ENCODE peak calls at places on chromosomes 7 and 10, in nine cellular contexts. One of them, this sample, is unnamed.

GRCh38 chr7:30159153-30159552 is 24.4 kb downstream of the MTURN start:
- DNase-seq in tibial artery: no peak
- DNase-seq in BJ: no peak
- DNase-seq in transverse colon: peak; percentile 48
- DNase-seq in brain microvascular endothelial cell: no peak
- DNase-seq in CD8-positive, alpha-beta memory T cell: no peak
- DNase-seq in lower leg skin: no peak
- DNase-seq in foreskin fibroblast: no peak
- DNase-seq in sigmoid colon: no peak
- DNase-seq in this sample: no peak

GRCh38 chr10:76305930-76306612 is 874.6 kb downstream of the LRMDA start:
- DNase-seq in tibial artery: no peak
- DNase-seq in lower leg skin: no peak
- DNase-seq in brain microvascular endothelial cell: no peak
- DNase-seq in CD8-positive, alpha-beta memory T cell: no peak
- DNase-seq in foreskin fibroblast: no peak
- DNase-seq in BJ: no peak
- DNase-seq in sigmoid colon: no peak
- DNase-seq in transverse colon: no peak
- DNase-seq in this sample: no peak

GRCh38 chr7:40219917-40220316 is 85.1 kb downstream of the SUGCT start:
- DNase-seq in sigmoid colon: no peak
- DNase-seq in foreskin fibroblast: peak; percentile 46
- DNase-seq in CD8-positive, alpha-beta memory T cell: no peak
- DNase-seq in transverse colon: no peak
- DNase-seq in tibial artery: no peak
- DNase-seq in brain microvascular endothelial cell: peak; percentile 57
- DNase-seq in lower leg skin: no peak
- DNase-seq in BJ: peak; percentile 70
- DNase-seq in this sample: peak; percentile 75

GRCh38 chr7:99275496-99275895 is 2.9 kb downstream of the MYH16 start:
- DNase-seq in sigmoid colon: no peak
- DNase-seq in brain microvascular endothelial cell: no peak
- DNase-seq in CD8-positive, alpha-beta memory T cell: no peak
- DNase-seq in tibial artery: no peak
- DNase-seq in transverse colon: no peak
- DNase-seq in foreskin fibroblast: no peak
- DNase-seq in BJ: no peak
- DNase-seq in lower leg skin: no peak
- DNase-seq in this sample: no peak

GRCh38 chr10:43188702-43189101 is 50.5 kb downstream of the CSGALNACT2 start:
- DNase-seq in sigmoid colon: no peak
- DNase-seq in BJ: no peak
- DNase-seq in foreskin fibroblast: peak; percentile 31
- DNase-seq in brain microvascular endothelial cell: no peak
- DNase-seq in lower leg skin: no peak
- DNase-seq in CD8-positive, alpha-beta memory T cell: no peak
- DNase-seq in transverse colon: no peak
- DNase-seq in tibial artery: no peak
- DNase-seq in this sample: peak; percentile 91

GRCh38 chr10:45044290-45044689 is 43.6 kb downstream of the ZNF22 start:
- DNase-seq in lower leg skin: no peak
- DNase-seq in sigmoid colon: no peak
- DNase-seq in transverse colon: no peak
- DNase-seq in brain microvascular endothelial cell: no peak
- DNase-seq in BJ: no peak
- DNase-seq in CD8-positive, alpha-beta memory T cell: no peak
- DNase-seq in tibial artery: no peak
- DNase-seq in foreskin fibroblast: no peak
- DNase-seq in this sample: no peak

GRCh38 chr7:4707134-4707651 is 25.1 kb downstream of the FOXK1 start:
- DNase-seq in brain microvascular endothelial cell: no peak
- DNase-seq in transverse colon: no peak
- DNase-seq in sigmoid colon: no peak
- DNase-seq in lower leg skin: no peak
- DNase-seq in BJ: no peak
- DNase-seq in tibial artery: no peak
- DNase-seq in CD8-positive, alpha-beta memory T cell: no peak
- DNase-seq in foreskin fibroblast: no peak
- DNase-seq in this sample: no peak

GRCh38 chr10:118798186-118798811 is 43.5 kb upstream of the CACUL1 start:
- DNase-seq in BJ: no peak
- DNase-seq in tibial artery: peak; percentile 16
- DNase-seq in transverse colon: no peak
- DNase-seq in CD8-positive, alpha-beta memory T cell: no peak
- DNase-seq in sigmoid colon: no peak
- DNase-seq in lower leg skin: peak; percentile 18
- DNase-seq in brain microvascular endothelial cell: peak; percentile 63
- DNase-seq in foreskin fibroblast: peak; percentile 14
- DNase-seq in this sample: peak; percentile 37

GRCh38 chr10:123995461-123996131 is 97.8 kb downstream of the CHST15 start:
- DNase-seq in foreskin fibroblast: peak; percentile 86
- DNase-seq in transverse colon: peak; percentile 58
- DNase-seq in tibial artery: peak; percentile 73
- DNase-seq in sigmoid colon: peak; percentile 88
- DNase-seq in lower leg skin: no peak
- DNase-seq in BJ: peak; percentile 80
- DNase-seq in CD8-positive, alpha-beta memory T cell: no peak
- DNase-seq in brain microvascular endothelial cell: peak; percentile 88
- DNase-seq in this sample: peak; percentile 87

GRCh38 chr7:151168022-151168786 is 710 bp upstream of the GBX1 start:
- DNase-seq in brain microvascular endothelial cell: no peak
- DNase-seq in transverse colon: peak; percentile 46
- DNase-seq in BJ: no peak
- DNase-seq in CD8-positive, alpha-beta memory T cell: peak; percentile 46
- DNase-seq in sigmoid colon: no peak
- DNase-seq in foreskin fibroblast: no peak
- DNase-seq in lower leg skin: no peak
- DNase-seq in tibial artery: no peak
- DNase-seq in this sample: no peak

GRCh38 chr10:79181680-79182079 is 112.9 kb downstream of the ZMIZ1 start:
- DNase-seq in CD8-positive, alpha-beta memory T cell: no peak
- DNase-seq in transverse colon: no peak
- DNase-seq in tibial artery: no peak
- DNase-seq in brain microvascular endothelial cell: no peak
- DNase-seq in foreskin fibroblast: no peak
- DNase-seq in sigmoid colon: no peak
- DNase-seq in lower leg skin: no peak
- DNase-seq in BJ: no peak
- DNase-seq in this sample: no peak

GRCh38 chr7:138388673-138389491 is 71.2 kb upstream of the TRIM24 start:
- DNase-seq in CD8-positive, alpha-beta memory T cell: no peak
- DNase-seq in transverse colon: no peak
- DNase-seq in brain microvascular endothelial cell: no peak
- DNase-seq in tibial artery: no peak
- DNase-seq in BJ: no peak
- DNase-seq in lower leg skin: no peak
- DNase-seq in sigmoid colon: no peak
- DNase-seq in foreskin fibroblast: no peak
- DNase-seq in this sample: no peak

GRCh38 chr7:2738110-2738509 is 50.1 kb downstream of the AMZ1 start:
- DNase-seq in tibial artery: peak; percentile 57
- DNase-seq in lower leg skin: no peak
- DNase-seq in BJ: no peak
- DNase-seq in foreskin fibroblast: no peak
- DNase-seq in sigmoid colon: peak; percentile 93
- DNase-seq in brain microvascular endothelial cell: no peak
- DNase-seq in CD8-positive, alpha-beta memory T cell: no peak
- DNase-seq in transverse colon: peak; percentile 41
- DNase-seq in this sample: no peak

GRCh38 chr7:127654404-127655392 is 2.7 kb downstream of the SND1 start:
- DNase-seq in foreskin fibroblast: no peak
- DNase-seq in tibial artery: no peak
- DNase-seq in transverse colon: no peak
- DNase-seq in BJ: no peak
- DNase-seq in CD8-positive, alpha-beta memory T cell: no peak
- DNase-seq in sigmoid colon: no peak
- DNase-seq in lower leg skin: no peak
- DNase-seq in brain microvascular endothelial cell: no peak
- DNase-seq in this sample: peak; percentile 34

GRCh38 chr10:21531164-21531563 is 2.9 kb upstream of the MLLT10 start:
- DNase-seq in brain microvascular endothelial cell: no peak
- DNase-seq in transverse colon: no peak
- DNase-seq in foreskin fibroblast: no peak
- DNase-seq in BJ: no peak
- DNase-seq in tibial artery: no peak
- DNase-seq in CD8-positive, alpha-beta memory T cell: no peak
- DNase-seq in sigmoid colon: no peak
- DNase-seq in lower leg skin: no peak
- DNase-seq in this sample: no peak

GRCh38 chr7:7433736-7434260 is 101.9 kb downstream of the COL28A1 start:
- DNase-seq in brain microvascular endothelial cell: no peak
- DNase-seq in lower leg skin: no peak
- DNase-seq in sigmoid colon: no peak
- DNase-seq in BJ: peak; percentile 68
- DNase-seq in tibial artery: no peak
- DNase-seq in CD8-positive, alpha-beta memory T cell: no peak
- DNase-seq in foreskin fibroblast: no peak
- DNase-seq in transverse colon: no peak
- DNase-seq in this sample: no peak

GRCh38 chr10:59908808-59909143 is 2.4 kb upstream of the CCDC6 start:
- DNase-seq in tibial artery: no peak
- DNase-seq in CD8-positive, alpha-beta memory T cell: no peak
- DNase-seq in lower leg skin: no peak
- DNase-seq in BJ: no peak
- DNase-seq in transverse colon: no peak
- DNase-seq in brain microvascular endothelial cell: no peak
- DNase-seq in sigmoid colon: no peak
- DNase-seq in foreskin fibroblast: peak; percentile 6
- DNase-seq in this sample: no peak
- H3K4me3 ChIP-seq in tibial artery: peak overlapping the region; percentile 83
- H3K4me3 ChIP-seq in CD8-positive, alpha-beta memory T cell: peak overlapping the region; percentile 71
- H3K4me3 ChIP-seq in lower leg skin: no peak overlapping the region
- H3K4me3 ChIP-seq in BJ: peak overlapping the region; percentile 38
- H3K4me3 ChIP-seq in transverse colon: no peak overlapping the region
- H3K4me3 ChIP-seq in brain microvascular endothelial cell: no peak overlapping the region
- H3K4me3 ChIP-seq in sigmoid colon: peak overlapping the region; percentile 79
- H3K4me3 ChIP-seq in foreskin fibroblast: peak overlapping the region; percentile 94
- H3K4me3 ChIP-seq in this sample: peak overlapping the region; percentile 60

GRCh38 chr7:131909151-131909768 is 352.8 kb upstream of the PODXL start:
- DNase-seq in tibial artery: no peak
- DNase-seq in foreskin fibroblast: no peak
- DNase-seq in BJ: no peak
- DNase-seq in transverse colon: peak; percentile 13
- DNase-seq in CD8-positive, alpha-beta memory T cell: no peak
- DNase-seq in brain microvascular endothelial cell: no peak
- DNase-seq in lower leg skin: no peak
- DNase-seq in sigmoid colon: no peak
- DNase-seq in this sample: no peak
- H3K4me3 ChIP-seq in tibial artery: peak overlapping the region; percentile 42
- H3K4me3 ChIP-seq in foreskin fibroblast: no peak overlapping the region
- H3K4me3 ChIP-seq in BJ: no peak overlapping the region
- H3K4me3 ChIP-seq in transverse colon: no peak overlapping the region
- H3K4me3 ChIP-seq in CD8-positive, alpha-beta memory T cell: no peak overlapping the region
- H3K4me3 ChIP-seq in brain microvascular endothelial cell: no peak overlapping the region
- H3K4me3 ChIP-seq in lower leg skin: no peak overlapping the region
- H3K4me3 ChIP-seq in sigmoid colon: peak overlapping the region; percentile 55
- H3K4me3 ChIP-seq in this sample: peak overlapping the region; percentile 28

GRCh38 chr10:24706479-24707118 is 17.1 kb downstream of the ARHGAP21 start:
- DNase-seq in transverse colon: peak; percentile 27
- DNase-seq in BJ: peak; percentile 64
- DNase-seq in lower leg skin: no peak
- DNase-seq in tibial artery: no peak
- DNase-seq in foreskin fibroblast: peak; percentile 97
- DNase-seq in brain microvascular endothelial cell: peak; percentile 95
- DNase-seq in sigmoid colon: no peak
- DNase-seq in CD8-positive, alpha-beta memory T cell: no peak
- DNase-seq in this sample: peak; percentile 94

GRCh38 chr10:24703700-24704099 is 20.0 kb downstream of the ARHGAP21 start:
- DNase-seq in lower leg skin: no peak
- DNase-seq in BJ: peak; percentile 87
- DNase-seq in tibial artery: no peak
- DNase-seq in transverse colon: no peak
- DNase-seq in CD8-positive, alpha-beta memory T cell: no peak
- DNase-seq in brain microvascular endothelial cell: no peak
- DNase-seq in foreskin fibroblast: peak; percentile 85
- DNase-seq in sigmoid colon: no peak
- DNase-seq in this sample: peak; percentile 80

GRCh38 chr10:24697080-24697479 is 26.6 kb downstream of the ARHGAP21 start:
- DNase-seq in lower leg skin: no peak
- DNase-seq in brain microvascular endothelial cell: no peak
- DNase-seq in foreskin fibroblast: no peak
- DNase-seq in CD8-positive, alpha-beta memory T cell: no peak
- DNase-seq in transverse colon: no peak
- DNase-seq in BJ: no peak
- DNase-seq in tibial artery: no peak
- DNase-seq in sigmoid colon: no peak
- DNase-seq in this sample: no peak

GRCh38 chr10:24700911-24701310 is 22.8 kb downstream of the ARHGAP21 start:
- DNase-seq in foreskin fibroblast: no peak
- DNase-seq in sigmoid colon: no peak
- DNase-seq in brain microvascular endothelial cell: no peak
- DNase-seq in BJ: no peak
- DNase-seq in lower leg skin: no peak
- DNase-seq in CD8-positive, alpha-beta memory T cell: no peak
- DNase-seq in tibial artery: no peak
- DNase-seq in transverse colon: no peak
- DNase-seq in this sample: no peak

DNA sequence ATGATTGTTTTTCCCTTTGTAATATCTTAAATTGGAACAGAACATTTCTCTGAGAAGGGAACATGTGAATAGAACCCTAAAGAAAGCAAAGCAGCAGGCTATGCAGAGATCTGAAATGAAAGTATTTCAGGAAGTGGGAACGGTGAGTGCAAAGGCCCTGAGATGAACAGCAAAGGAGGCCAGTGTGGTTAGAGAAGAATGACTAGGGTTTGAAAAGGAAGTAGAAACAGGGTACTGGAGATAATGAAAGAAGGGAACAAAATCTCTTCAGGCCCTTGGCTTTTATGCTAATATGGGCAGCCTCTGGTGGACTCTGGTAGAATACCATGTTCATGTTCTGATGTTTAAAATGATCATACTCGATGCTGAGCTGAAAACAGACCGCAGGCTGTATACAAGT is 22.2 kb downstream of the ARHGAP21 start:
- DNase-seq in tibial artery: no peak
- DNase-seq in transverse colon: no peak
- DNase-seq in brain microvascular endothelial cell: peak; percentile 28
- DNase-seq in sigmoid colon: no peak
- DNase-seq in BJ: no peak
- DNase-seq in CD8-positive, alpha-beta memory T cell: no peak
- DNase-seq in foreskin fibroblast: no peak
- DNase-seq in lower leg skin: no peak
- DNase-seq in this sample: no peak
- H3K4me3 ChIP-seq in tibial artery: no peak overlapping the region
- H3K4me3 ChIP-seq in transverse colon: no peak overlapping the region
- H3K4me3 ChIP-seq in brain microvascular endothelial cell: no peak overlapping the region
- H3K4me3 ChIP-seq in sigmoid colon: no peak overlapping the region
- H3K4me3 ChIP-seq in BJ: no peak overlapping the region
- H3K4me3 ChIP-seq in CD8-positive, alpha-beta memory T cell: no peak overlapping the region
- H3K4me3 ChIP-seq in foreskin fibroblast: no peak overlapping the region
- H3K4me3 ChIP-seq in lower leg skin: no peak overlapping the region
- H3K4me3 ChIP-seq in this sample: no peak overlapping the region

DNA sequence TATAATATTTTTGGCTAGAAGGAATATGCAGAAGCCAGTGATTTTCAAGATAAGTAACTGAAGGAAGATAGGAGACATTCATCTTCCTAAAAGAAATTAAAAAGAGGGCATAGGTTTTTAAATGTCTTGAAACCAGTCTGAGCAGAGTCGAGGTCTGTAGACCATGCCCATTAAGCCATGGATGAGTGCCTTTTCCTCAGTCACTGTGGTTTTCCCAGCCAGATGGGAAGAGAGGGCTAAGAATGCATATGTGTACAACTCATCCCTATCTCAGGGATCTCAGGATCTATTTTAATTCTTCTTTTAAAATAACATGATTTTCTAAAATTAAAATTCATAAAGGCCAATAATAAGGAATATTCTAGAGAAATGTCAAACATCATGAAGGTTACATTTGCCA is 112.8 kb downstream of the PPP1R3A start:
- DNase-seq in transverse colon: no peak
- DNase-seq in sigmoid colon: no peak
- DNase-seq in tibial artery: no peak
- DNase-seq in BJ: no peak
- DNase-seq in CD8-positive, alpha-beta memory T cell: no peak
- DNase-seq in lower leg skin: no peak
- DNase-seq in brain microvascular endothelial cell: no peak
- DNase-seq in foreskin fibroblast: no peak
- DNase-seq in this sample: no peak
- H3K4me3 ChIP-seq in transverse colon: no peak overlapping the region
- H3K4me3 ChIP-seq in sigmoid colon: no peak overlapping the region
- H3K4me3 ChIP-seq in tibial artery: no peak overlapping the region
- H3K4me3 ChIP-seq in BJ: no peak overlapping the region
- H3K4me3 ChIP-seq in CD8-positive, alpha-beta memory T cell: no peak overlapping the region
- H3K4me3 ChIP-seq in lower leg skin: no peak overlapping the region
- H3K4me3 ChIP-seq in brain microvascular endothelial cell: no peak overlapping the region
- H3K4me3 ChIP-seq in foreskin fibroblast: no peak overlapping the region
- H3K4me3 ChIP-seq in this sample: no peak overlapping the region